ENCODE peak calls at places on chromosomes 11 and 22, in eight cellular contexts. K is fibroblast of the aortic adventitia; C is HL-60; U is AG04450; N is CD8-positive, alpha-beta T cell; B is thoracic aorta; M is AG09309; A is GM12878. V is an unnamed sample.

GRCh38 chr11:112977620-112978212 is 16.5 kb downstream of the NCAM1 start:
- DNase-seq in K (peak), N (no peak), B (no peak), U (no peak), M (peak), C (peak), A (no peak), V (no peak)

GRCh38 chr11:65859812-65860277 is 388 bp upstream of the MUS81 start:
- DNase-seq in M (no peak), C (no peak), K (no peak), B (no peak), N (no peak), U (no peak), A (no peak), V (no peak)

GRCh38 chr22:44550666-44551491 is 52.8 kb upstream of the RTL6 start:
- DNase-seq in C (peak), B (no peak), A (peak), M (peak), N (no peak), K (peak), U (peak), V (peak)

GRCh38 chr22:17770180-17771077 is 3.8 kb downstream of the BID start:
- DNase-seq in M (no peak), B (no peak), K (no peak), U (no peak), N (peak), C (no peak), A (no peak), V (no peak)

GRCh38 chr22:19291218-19291579 is 320 bp downstream of the CLTCL1 start:
- DNase-seq in C (no peak), N (peak), M (no peak), U (no peak), K (no peak), A (no peak), B (no peak), V (no peak)

GRCh38 chr22:27057717-27058116 is 400.3 kb downstream of the MIAT start:
- DNase-seq in A (no peak), U (no peak), M (no peak), C (no peak), N (no peak), B (no peak), K (no peak), V (no peak)

GRCh38 chr11:24086921-24087320 is 409.9 kb upstream of the LUZP2 start:
- DNase-seq in C (no peak), M (no peak), U (no peak), K (no peak), N (no peak), B (no peak), A (no peak), V (no peak)

GRCh38 chr11:78406568-78407196 is 10.9 kb downstream of the GAB2 start:
- DNase-seq in A (no peak), M (no peak), N (no peak), U (no peak), B (no peak), K (no peak), C (no peak), V (no peak)

GRCh38 chr11:93935826-93936225 is 85.3 kb upstream of the HEPHL1 start:
- DNase-seq in C (no peak), K (no peak), A (no peak), U (no peak), N (no peak), M (no peak), B (no peak), V (no peak)

GRCh38 chr11:31817054-31817620 is 6.0 kb upstream of the PAX6 start:
- DNase-seq in M (no peak), U (no peak), K (no peak), B (no peak), N (no peak), A (no peak), C (no peak), V (no peak)

GRCh38 chr11:72758690-72759389 is 6.6 kb upstream of the ARAP1 start:
- DNase-seq in M (no peak), K (peak), C (no peak), U (peak), A (no peak), N (no peak), B (no peak), V (no peak)

GRCh38 chr11:63897459-63898156 is 19.4 kb downstream of the RCOR2 start:
- DNase-seq in A (no peak), K (no peak), M (no peak), U (no peak), C (no peak), N (no peak), B (no peak), V (no peak)

GRCh38 chr22:43001271-43002197 is 13.4 kb downstream of the PACSIN2 start:
- DNase-seq in N (no peak), M (no peak), U (no peak), C (no peak), A (no peak), K (peak), B (no peak), V (no peak)

GRCh38 chr11:119262668-119263351 is 54.1 kb downstream of the MCAM start:
- DNase-seq in C (no peak), K (peak), U (no peak), B (no peak), A (peak), N (no peak), M (no peak), V (no peak)

GRCh38 chr22:24289138-24289537 is 18.5 kb downstream of the SPECC1L start:
- DNase-seq in A (no peak), B (no peak), C (no peak), K (peak), M (peak), U (peak), N (no peak), V (no peak)

GRCh38 chr22:42772647-42773046 is 52.0 kb upstream of the A4GALT start:
- DNase-seq in U (no peak), K (no peak), C (no peak), M (no peak), B (no peak), N (no peak), A (no peak), V (no peak)

GRCh38 chr22:33921576-33922181 is 1.4 kb upstream of the LARGE1 start:
- DNase-seq in N (no peak), B (no peak), A (no peak), K (peak), U (peak), C (no peak), M (no peak), V (no peak)
- H3K4me3 ChIP-seq in N (peak), B (peak), A (peak), K (peak), U (peak), C (no peak), M (peak), V (peak)

GRCh38 chr11:131649861-131650260 is 279.4 kb downstream of the NTM start:
- DNase-seq in N (no peak), K (no peak), A (no peak), B (no peak), C (no peak), M (no peak), U (no peak), V (no peak)
- TF ChIP-seq CTCF in N (no peak), K (no peak), A (no peak), B (no peak), C (no peak), M (no peak), U (no peak), V (no peak)

GRCh38 chr11:43953521-43953920 is 11.1 kb downstream of the C11orf96 start:
- DNase-seq in A (no peak), K (no peak), B (no peak), M (no peak), C (no peak), N (no peak), U (no peak), V (no peak)
- H3K4me3 ChIP-seq in A (no peak), K (no peak), B (no peak), M (no peak), C (no peak), N (no peak), U (no peak), V (no peak)

DNA sequence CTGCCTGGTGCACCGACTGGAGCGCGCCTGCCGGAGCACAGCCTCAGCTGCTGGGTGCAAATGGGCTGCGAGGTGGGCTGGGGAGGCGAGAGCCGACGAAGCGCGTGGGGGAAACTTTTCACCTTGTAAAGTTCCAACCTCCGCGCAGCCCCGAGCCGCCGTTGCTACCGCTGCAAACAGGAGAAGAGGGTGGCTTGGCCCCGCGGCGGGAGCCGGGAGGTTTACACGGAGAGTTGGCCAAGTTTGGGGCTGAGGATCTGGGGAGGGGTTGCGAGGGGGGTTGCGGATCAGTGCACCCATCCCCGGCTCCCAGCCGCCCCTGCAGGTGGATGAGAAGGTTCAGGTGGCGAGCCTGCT is 566 bp downstream of the FAT3 start:
- DNase-seq in C (no peak), A (no peak), M (no peak), B (no peak), N (no peak), K (no peak), U (no peak), V (no peak)
- TF ChIP-seq CTCF in C (no peak), A (no peak), M (no peak), B (no peak), N (no peak), K (no peak), U (no peak), V (no peak)

DNA sequence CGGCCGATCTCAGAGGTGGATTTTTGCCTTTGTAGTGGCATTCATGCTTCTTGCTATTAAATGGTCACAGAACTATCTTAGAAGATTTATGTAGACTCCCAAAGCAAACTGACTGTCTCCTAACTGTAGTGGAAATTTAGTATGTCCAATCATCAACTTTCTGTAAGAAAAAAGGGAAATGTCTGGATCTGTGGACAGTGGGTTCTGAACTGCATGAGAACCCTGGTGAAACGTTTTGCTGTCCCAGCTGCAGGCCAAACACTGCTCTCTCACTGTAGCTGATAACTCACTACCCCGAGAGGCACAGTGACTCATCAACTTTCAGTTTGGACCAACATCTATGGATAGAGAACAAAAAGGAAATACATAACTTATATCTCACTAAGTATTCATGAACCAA is 387.1 kb downstream of the SOX6 start:
- DNase-seq in B (no peak), K (peak), A (peak), U (peak), M (peak), N (no peak), C (peak), V (peak)
- H3K4me3 ChIP-seq in B (peak), K (no peak), A (no peak), U (no peak), M (no peak), N (no peak), C (no peak), V (no peak)

GRCh38 chr11:134014502-134014901 is 54.4 kb upstream of the JAM3 start:
- DNase-seq in K (no peak), B (no peak), M (no peak), C (no peak), U (no peak), A (no peak), N (no peak), V (no peak)
- TF ChIP-seq CTCF in K (peak), B (no peak), M (peak), C (no peak), U (peak), A (no peak), N (no peak), V (peak)

GRCh38 chr22:33792837-33793236 is 127.4 kb downstream of the LARGE1 start:
- DNase-seq in N (no peak), U (no peak), A (no peak), C (no peak), M (no peak), B (no peak), K (no peak), V (no peak)
- H3K4me3 ChIP-seq in N (no peak), U (no peak), A (peak), C (no peak), M (no peak), B (no peak), K (no peak), V (no peak)

DNA sequence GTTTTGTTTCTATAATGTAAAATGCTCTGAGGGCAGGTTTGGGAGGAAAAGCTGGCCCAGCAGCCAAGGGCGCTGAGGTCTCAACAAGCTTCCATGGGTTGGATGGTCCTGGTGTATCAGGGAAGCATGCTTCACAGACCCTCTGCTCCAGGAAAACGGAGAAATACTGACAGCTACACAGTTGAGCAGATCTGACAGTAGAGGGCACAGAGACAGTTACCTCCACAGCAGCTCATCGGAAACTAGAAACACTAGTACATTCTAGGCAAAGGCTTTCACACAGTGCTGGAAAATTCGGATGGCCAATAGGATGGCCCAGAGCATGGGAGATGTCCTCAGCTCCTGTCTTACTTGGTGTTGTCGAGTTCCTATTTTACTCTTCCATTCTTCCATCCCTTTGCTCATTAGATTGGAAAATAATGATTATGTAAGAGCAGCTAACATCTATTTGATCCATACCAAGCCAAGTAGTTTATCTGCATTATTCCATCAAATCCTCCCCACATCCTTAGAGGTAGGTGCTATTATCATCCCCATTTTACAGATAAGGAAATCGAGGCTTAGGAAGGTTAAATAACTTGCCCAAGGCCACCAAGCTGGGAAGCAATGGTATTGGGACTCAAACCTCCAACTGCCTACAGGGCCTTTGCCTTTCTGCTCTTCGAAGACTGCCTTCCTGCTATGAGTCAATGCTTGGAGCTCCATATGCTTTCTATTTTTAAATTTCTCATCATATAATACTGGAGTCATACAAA is 28.3 kb downstream of the LMO2 start:
- DNase-seq in C (no peak), U (no peak), A (no peak), K (peak), N (no peak), M (no peak), B (no peak), V (no peak)
- TF ChIP-seq CTCF in C (no peak), U (no peak), A (peak), K (no peak), N (no peak), M (no peak), B (no peak), V (no peak)

V was measured in GM12864.